ENCODE peak calls at places on chromosome 14, in six cellular contexts. E, B, R, T, M and Y are unnamed samples.
A peak's percentile ranks its signal among the peaks of the same experiment; 100 is the strongest.

GRCh38 chr14:55926007-55926406 is 192.2 kb upstream of the PELI2 start:
- DNase-seq in E (no peak), B (no peak), R (no peak), T (no peak), M (no peak), Y (no peak)

GRCh38 chr14:79701371-79701770 is 509.9 kb downstream of the DIO2 start:
- DNase-seq in E (no peak), B (no peak), R (no peak), T (no peak), M (no peak), Y (no peak)

GRCh38 chr14:67446371-67447032 is 34.5 kb upstream of the PLEK2 start:
- DNase-seq in E (peak; percentile 43), B (no peak), R (no peak), T (no peak), M (no peak), Y (no peak)

GRCh38 chr14:22474730-22475351 is 114.2 kb downstream of the DAD1 start:
- DNase-seq in E (no peak), B (no peak), R (no peak), T (no peak), M (peak; percentile 42), Y (no peak)

GRCh38 chr14:68682166-68683103 is 110.4 kb downstream of the ZFP36L1 start:
- DNase-seq in E (no peak), B (no peak), R (no peak), T (peak; percentile 95), M (peak; percentile 99), Y (no peak)

GRCh38 chr14:103449762-103450161 is 64.5 kb downstream of the MARK3 start:
- DNase-seq in E (no peak), B (no peak), R (no peak), T (no peak), M (no peak), Y (no peak)

GRCh38 chr14:72451081-72451972 is 442.6 kb downstream of the DPF3 start:
- DNase-seq in E (no peak), B (no peak), R (peak; percentile 27), T (no peak), M (no peak), Y (no peak)

GRCh38 chr14:57291692-57292647 is 23.2 kb downstream of the AP5M1 start:
- DNase-seq in E (no peak), B (no peak), R (no peak), T (no peak), M (no peak), Y (no peak)

GRCh38 chr14:101497910-101498860 is 63.1 kb upstream of the DIO3 start:
- DNase-seq in E (no peak), B (no peak), R (no peak), T (no peak), M (no peak), Y (no peak)

GRCh38 chr14:64117671-64118402 is 176.3 kb downstream of the ESR2 start:
- DNase-seq in E (peak; percentile 52), B (no peak), R (no peak), T (no peak), M (peak; percentile 83), Y (peak; percentile 85)

GRCh38 chr14:78593949-78594348 is 423.8 kb downstream of the NRXN3 start:
- DNase-seq in E (no peak), B (no peak), R (no peak), T (no peak), M (no peak), Y (no peak)

GRCh38 chr14:57388072-57388471 is 2.3 kb upstream of the NAA30 start:
- DNase-seq in E (no peak), B (no peak), R (no peak), T (no peak), M (peak; percentile 29), Y (no peak)

GRCh38 chr14:62662811-62663477 is 382.3 kb downstream of the KCNH5 start:
- DNase-seq in E (no peak), B (peak; percentile 50), R (no peak), T (no peak), M (no peak), Y (no peak)

GRCh38 chr14:20530771-20531571 is 25.6 kb downstream of the RNASE10 start:
- DNase-seq in E (peak; percentile 58), B (peak; percentile 70), R (peak; percentile 61), T (peak; percentile 47), M (peak; percentile 79), Y (peak; percentile 76)

GRCh38 chr14:29465095-29465494 is 462.6 kb downstream of the PRKD1 start:
- DNase-seq in E (no peak), B (no peak), R (no peak), T (no peak), M (no peak), Y (no peak)

GRCh38 chr14:51653096-51653814 is 1.5 kb downstream of the FRMD6 start:
- DNase-seq in E (no peak), B (peak; percentile 46), R (peak; percentile 21), T (peak; percentile 61), M (peak; percentile 86), Y (no peak)

GRCh38 chr14:85917631-85918030 is 387.7 kb downstream of the FLRT2 start:
- DNase-seq in E (no peak), B (no peak), R (no peak), T (no peak), M (no peak), Y (no peak)

GRCh38 chr14:73462815-73463214 is 4.5 kb upstream of the NUMB start:
- DNase-seq in E (no peak), B (no peak), R (no peak), T (peak; percentile 14), M (peak; percentile 64), Y (no peak)

GRCh38 chr14:90894241-90894640 is 78.0 kb upstream of the TTC7B start:
- DNase-seq in E (no peak), B (peak; percentile 17), R (no peak), T (no peak), M (no peak), Y (no peak)

GRCh38 chr14:58752782-58753181 is 115.0 kb downstream of the DACT1 start:
- DNase-seq in E (peak; percentile 85), B (no peak), R (no peak), T (no peak), M (peak; percentile 24), Y (peak; percentile 73)

GRCh38 chr14:37598973-37599526 is 3.6 kb downstream of the TTC6 start:
- DNase-seq in E (no peak), B (no peak), R (no peak), T (no peak), M (no peak), Y (no peak)

GRCh38 chr14:103538291-103539055 is 9.5 kb downstream of the TRMT61A start:
- DNase-seq in E (peak; percentile 48), B (no peak), R (no peak), T (no peak), M (no peak), Y (peak; percentile 50)

GRCh38 chr14:47863441-47863840 is 188.0 kb upstream of the MDGA2 start:
- DNase-seq in E (no peak), B (no peak), R (no peak), T (no peak), M (no peak), Y (no peak)

GRCh38 chr14:90159688-90160087 is 96.7 kb upstream of the PSMC1 start:
- DNase-seq in E (no peak), B (no peak), R (no peak), T (no peak), M (no peak), Y (no peak)

GRCh38 chr14:104450811-104451401 is 128.7 kb upstream of the C14orf180 start:
- DNase-seq in E (no peak), B (no peak), R (no peak), T (no peak), M (no peak), Y (no peak)

DNA sequence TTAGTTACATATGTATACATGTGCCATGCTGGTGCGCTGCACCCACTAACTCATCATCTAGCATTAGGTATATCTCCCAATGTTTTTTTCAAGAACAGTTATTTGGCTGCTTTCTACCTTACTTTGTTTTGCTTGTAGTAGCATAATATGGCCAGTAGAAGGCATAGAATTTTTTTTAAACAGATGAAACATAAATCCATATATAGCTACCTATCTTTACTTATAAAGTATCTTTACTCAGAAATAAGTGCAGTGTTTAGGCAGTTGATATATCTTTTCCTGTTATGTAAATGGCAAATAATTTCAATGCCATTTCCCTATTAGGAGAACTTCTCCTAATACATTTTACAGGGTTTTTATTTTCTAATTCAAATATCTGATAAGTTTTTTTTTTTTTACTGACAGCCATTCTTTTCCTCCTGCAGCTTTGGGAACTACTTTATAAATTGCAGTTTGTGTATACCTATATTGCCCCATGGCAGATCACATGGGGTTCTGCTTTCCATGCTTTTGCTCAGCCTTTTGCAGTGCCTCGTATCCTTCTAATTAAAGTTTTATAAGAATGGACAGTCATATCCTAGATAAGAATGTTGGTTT is 143.1 kb downstream of the PCNX1 start:
- DNase-seq in E (no peak), B (no peak), R (no peak), T (peak; percentile 14), M (peak; percentile 44), Y (no peak)
- TF ChIP-seq CTCF in E (no peak), B (peak; percentile 41), R (peak; percentile 68), T (peak; percentile 77), M (peak; percentile 49), Y (peak; percentile 22)

DNA sequence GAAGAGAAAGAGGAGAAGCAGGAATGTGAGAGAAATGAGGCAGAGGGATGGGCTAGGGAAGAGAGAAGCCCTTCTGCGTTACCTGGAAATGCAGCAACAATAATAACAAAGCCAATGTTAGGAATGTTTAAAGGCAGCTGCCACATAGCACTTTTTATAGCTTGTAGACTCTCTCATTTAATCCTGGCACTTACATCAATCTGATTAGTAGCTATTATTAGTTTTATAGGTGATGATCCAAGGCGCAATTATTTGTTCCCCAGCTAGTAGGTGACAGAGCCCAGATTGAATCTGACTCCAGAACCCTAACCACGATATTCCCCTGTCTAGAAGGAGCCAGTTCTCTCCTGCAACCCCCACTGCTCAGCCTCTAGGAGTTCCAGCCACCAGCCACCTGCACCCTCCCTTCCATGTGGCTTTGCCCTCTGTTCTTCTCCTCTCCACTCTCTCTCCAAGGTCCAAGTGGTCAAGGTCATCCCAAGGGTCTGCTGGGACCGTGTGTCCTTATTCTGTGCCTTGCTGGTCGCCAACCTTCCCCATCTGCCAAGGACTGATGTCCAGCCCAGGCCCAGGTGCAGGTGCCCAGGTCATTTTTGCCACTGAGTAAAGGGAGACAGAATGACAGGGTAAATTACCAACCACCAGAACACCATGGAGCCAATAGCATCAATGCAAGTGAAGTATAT is 29.4 kb upstream of the CIPC start:
- DNase-seq in E (no peak), B (no peak), R (no peak), T (no peak), M (no peak), Y (no peak)
- TF ChIP-seq CTCF in E (no peak), B (no peak), R (peak; percentile 17), T (peak; percentile 45), M (no peak), Y (no peak)

DNA sequence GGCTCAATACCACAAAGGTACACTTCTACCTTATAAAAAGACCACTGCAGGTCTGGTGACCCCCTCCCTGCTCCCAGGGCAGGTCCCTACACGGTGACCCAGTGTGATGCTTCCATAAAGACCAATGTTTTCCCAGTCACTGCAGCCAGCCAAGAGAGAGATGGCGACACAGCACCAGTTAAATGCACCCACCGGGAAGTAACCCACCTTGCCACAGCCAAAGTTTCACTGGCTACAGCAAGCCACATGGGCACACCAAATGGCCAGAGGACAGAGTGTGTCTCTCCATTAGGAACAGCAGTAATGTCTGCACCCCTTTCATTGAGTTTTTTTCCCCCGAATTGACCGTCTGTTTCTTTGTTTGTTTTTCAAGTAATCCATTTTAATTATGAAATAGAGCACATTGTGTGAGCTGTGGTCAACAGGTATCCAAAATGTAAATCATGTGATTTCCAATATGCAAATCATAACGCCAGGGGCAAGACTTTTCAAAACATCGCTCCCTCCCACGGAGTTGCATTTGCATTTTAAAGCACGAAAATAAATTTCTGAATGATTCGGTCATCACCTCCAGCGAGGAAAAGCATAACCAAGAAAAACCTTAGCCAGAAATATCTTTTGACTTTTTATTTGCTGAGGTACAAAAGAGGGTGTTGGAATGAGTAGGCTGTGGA is 48.9 kb upstream of the EML1 start:
- DNase-seq in E (no peak), B (no peak), R (no peak), T (peak; percentile 71), M (peak; percentile 41), Y (no peak)
- TF ChIP-seq CTCF in E (no peak), B (no peak), R (no peak), T (no peak), M (no peak), Y (no peak)

GRCh38 chr14:23950411-23951135 is 3.0 kb upstream of the DHRS4 start:
- DNase-seq in E (no peak), B (no peak), R (no peak), T (no peak), M (no peak), Y (no peak)
- TF ChIP-seq CTCF in E (no peak), B (no peak), R (no peak), T (no peak), M (no peak), Y (no peak)